ENCODE peak calls at places on chromosomes 5 and 9, in four cellular contexts. S is RWPE1, H is tibial artery, Q is upper lobe of right lung. P is an unnamed sample.

GRCh38 chr9:16871358-16872151 is 1.1 kb upstream of the BNC2 start:
- DNase-seq in S (peak), H (peak), Q (peak), P (peak)

GRCh38 chr5:64570395-64570996 is 64.7 kb downstream of the RGS7BP start:
- DNase-seq in S (no peak), H (no peak), Q (no peak), P (no peak)

GRCh38 chr9:111386386-111386785 is 56.4 kb upstream of the OR2K2 start:
- DNase-seq in S (no peak), H (no peak), Q (no peak), P (no peak)

GRCh38 chr5:99379187-99379586 is 450.4 kb upstream of the CHD1 start:
- DNase-seq in S (no peak), H (no peak), Q (no peak), P (no peak)

GRCh38 chr5:72598461-72599433 is 91.5 kb upstream of the ZNF366 start:
- DNase-seq in S (no peak), H (no peak), Q (no peak), P (no peak)

GRCh38 chr5:111069839-111070238 is 1.7 kb upstream of the TSLP start:
- DNase-seq in S (no peak), H (no peak), Q (no peak), P (no peak)

GRCh38 chr5:123421773-123422172 is 1.4 kb downstream of the CEP120 start:
- DNase-seq in S (no peak), H (no peak), Q (no peak), P (no peak)

GRCh38 chr5:43772601-43773031 is 169.6 kb downstream of the NNT start:
- DNase-seq in S (peak), H (no peak), Q (no peak), P (no peak)

GRCh38 chr5:56185777-56186311 is 47.3 kb downstream of the ANKRD55 start:
- DNase-seq in S (no peak), H (no peak), Q (no peak), P (no peak)

GRCh38 chr5:73596705-73597328 is 29.2 kb upstream of the ARHGEF28 start:
- DNase-seq in S (peak), H (no peak), Q (no peak), P (no peak)

GRCh38 chr5:107670927-107671741 is at the start of gene EFNA5:
- DNase-seq in S (peak), H (peak), Q (peak), P (peak)

GRCh38 chr9:134323741-134324358 is 2.4 kb upstream of the RXRA start:
- DNase-seq in S (peak), H (peak), Q (peak), P (peak)

GRCh38 chr5:173242675-173243085 is 7.7 kb upstream of the NKX2-5 start:
- DNase-seq in S (no peak), H (no peak), Q (no peak), P (no peak)

GRCh38 chr5:43411489-43411888 is 702 bp downstream of the CCL28 start:
- DNase-seq in S (no peak), H (no peak), Q (no peak), P (no peak)

GRCh38 chr9:107358867-107359440 is 75.9 kb downstream of the RAD23B start:
- DNase-seq in S (no peak), H (no peak), Q (no peak), P (no peak)

GRCh38 chr5:1242733-1243486 is 17.7 kb downstream of the SLC6A18 start:
- DNase-seq in S (no peak), H (no peak), Q (no peak), P (no peak)

GRCh38 chr5:79395296-79395695 is 118.6 kb downstream of the HOMER1 start:
- DNase-seq in S (no peak), H (no peak), Q (no peak), P (no peak)

GRCh38 chr5:137344723-137345322 is 154.3 kb downstream of the SPOCK1 start:
- DNase-seq in S (peak), H (peak), Q (no peak), P (no peak)